ENCODE peak calls at places on chromosomes 4 and X, in nine cellular contexts. F is fibroblast of pulmonary artery, U is HepG2, Z is AG04449, C is AG04450, I is tibial nerve, L is SJSA1, H is OCI-LY7, B is astrocyte of the spinal cord. P is an unnamed sample.

GRCh38 chr4:11545651-11546050 is 117.0 kb upstream of the HS3ST1 start:
- DNase-seq in F (no peak), U (no peak), Z (no peak), C (no peak), I (no peak), L (no peak), H (no peak), B (no peak), P (no peak)

GRCh38 chr4:29311231-29311630 is 1408.9 kb upstream of the PCDH7 start:
- DNase-seq in F (peak; percentile 59), U (no peak), Z (no peak), C (no peak), I (no peak), L (no peak), H (no peak), B (peak; percentile 57), P (no peak)

GRCh38 chrX:75303795-75304194 is 29.9 kb downstream of the UPRT start:
- DNase-seq in F (peak; percentile 80), U (no peak), Z (peak; percentile 64), C (peak; percentile 1), I (no peak), L (peak; percentile 18), H (no peak), B (peak; percentile 86), P (no peak)

GRCh38 chr4:1578968-1579833 is 104.9 kb downstream of the FAM53A start:
- DNase-seq in F (peak; percentile 77), U (no peak), Z (no peak), C (no peak), I (peak; percentile 68), L (peak; percentile 12), H (peak; percentile 56), B (peak; percentile 33), P (peak; percentile 30)

GRCh38 chr4:10158355-10158942 is 41.9 kb upstream of the WDR1 start:
- DNase-seq in F (peak; percentile 63), U (peak; percentile 16), Z (no peak), C (peak; percentile 10), I (no peak), L (no peak), H (no peak), B (no peak), P (no peak)

GRCh38 chr4:8726344-8726851 is 133.8 kb downstream of the CPZ start:
- DNase-seq in F (no peak), U (no peak), Z (no peak), C (no peak), I (peak; percentile 6), L (no peak), H (no peak), B (no peak), P (no peak)

GRCh38 chr4:89660851-89661250 is 176.1 kb downstream of the SNCA start:
- DNase-seq in F (peak; percentile 17), U (no peak), Z (no peak), C (no peak), I (no peak), L (no peak), H (no peak), B (no peak), P (no peak)

GRCh38 chr4:152460488-152460887 is 75.4 kb downstream of the FBXW7 start:
- DNase-seq in F (peak; percentile 93), U (peak; percentile 25), Z (peak; percentile 24), C (peak; percentile 43), I (no peak), L (no peak), H (peak; percentile 29), B (peak; percentile 57), P (no peak)

GRCh38 chrX:116009871-116010710 is 160.5 kb upstream of the AGTR2 start:
- DNase-seq in F (no peak), U (peak; percentile 1), Z (no peak), C (no peak), I (no peak), L (no peak), H (no peak), B (no peak), P (no peak)

GRCh38 chrX:14630724-14631123 is 101.4 kb downstream of the GLRA2 start:
- DNase-seq in F (no peak), U (no peak), Z (no peak), C (no peak), I (no peak), L (no peak), H (no peak), B (no peak), P (no peak)

GRCh38 chrX:33128048-33128805 is 83.1 kb downstream of the DMD start:
- DNase-seq in F (no peak), U (no peak), Z (no peak), C (no peak), I (no peak), L (no peak), H (peak; percentile 83), B (no peak), P (no peak)

GRCh38 chrX:40912576-40912975 is 172.7 kb upstream of the USP9X start:
- DNase-seq in F (no peak), U (no peak), Z (no peak), C (no peak), I (no peak), L (no peak), H (no peak), B (no peak), P (no peak)

GRCh38 chr4:8919651-8920288 is 48.1 kb upstream of the HMX1 start:
- DNase-seq in F (no peak), U (no peak), Z (no peak), C (no peak), I (no peak), L (no peak), H (no peak), B (no peak), P (no peak)

GRCh38 chrX:136541294-136541693 is 9.3 kb downstream of the VGLL1 start:
- DNase-seq in F (no peak), U (no peak), Z (no peak), C (no peak), I (no peak), L (no peak), H (no peak), B (no peak), P (no peak)

GRCh38 chr4:1761130-1761688 is 31.9 kb upstream of the FGFR3 start:
- DNase-seq in F (no peak), U (no peak), Z (no peak), C (no peak), I (no peak), L (no peak), H (no peak), B (no peak), P (no peak)

GRCh38 chrX:111779582-111779981 is 96.4 kb upstream of the TRPC5OS start:
- DNase-seq in F (no peak), U (no peak), Z (no peak), C (no peak), I (no peak), L (no peak), H (no peak), B (no peak), P (no peak)

GRCh38 chrX:111784667-111785066 is 91.3 kb upstream of the TRPC5OS start:
- DNase-seq in F (no peak), U (no peak), Z (no peak), C (no peak), I (no peak), L (no peak), H (no peak), B (no peak), P (no peak)
- H3K4me3 ChIP-seq in F (no peak overlapping the region), U (no peak overlapping the region), Z (no peak overlapping the region), C (no peak overlapping the region), I (no peak overlapping the region), L (no peak overlapping the region), H (no peak overlapping the region), B (no peak overlapping the region), P (no peak overlapping the region)

DNA sequence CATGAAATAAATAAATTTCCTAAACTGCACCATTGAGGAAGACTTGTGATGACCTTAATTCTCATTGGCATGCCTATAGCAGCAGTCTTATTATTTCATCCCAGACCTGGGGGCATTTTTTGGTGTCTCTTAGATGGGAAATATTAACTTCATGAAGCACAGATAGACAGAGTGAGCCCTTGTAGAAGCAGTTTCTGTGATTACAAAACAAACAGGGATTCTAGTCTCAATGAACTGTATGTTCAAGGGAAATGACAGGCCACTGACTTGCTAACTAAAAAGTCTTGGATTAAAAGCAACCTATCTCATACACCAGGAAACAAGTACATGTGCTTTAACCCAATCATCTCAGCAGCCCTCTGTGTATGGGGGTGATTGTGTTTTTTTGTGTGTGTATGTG is 32.0 kb upstream of the HPGD start:
- DNase-seq in F (no peak), U (no peak), Z (no peak), C (no peak), I (no peak), L (no peak), H (no peak), B (no peak), P (no peak)
- H3K4me3 ChIP-seq in F (no peak overlapping the region), U (no peak overlapping the region), Z (no peak overlapping the region), C (no peak overlapping the region), I (no peak overlapping the region), L (no peak overlapping the region), H (no peak overlapping the region), B (no peak overlapping the region), P (no peak overlapping the region)

GRCh38 chrX:16472345-16472744 is 177.6 kb upstream of the S100G start:
- DNase-seq in F (no peak), U (no peak), Z (no peak), C (no peak), I (no peak), L (no peak), H (no peak), B (no peak), P (no peak)

GRCh38 chrX:16476692-16477091 is 173.3 kb upstream of the S100G start:
- DNase-seq in F (no peak), U (peak; percentile 7), Z (no peak), C (no peak), I (no peak), L (no peak), H (no peak), B (no peak), P (no peak)

GRCh38 chrX:16469870-16470269 is 180.1 kb upstream of the S100G start:
- DNase-seq in F (no peak), U (no peak), Z (no peak), C (no peak), I (no peak), L (no peak), H (no peak), B (no peak), P (no peak)

GRCh38 chrX:16476009-16476408 is 173.9 kb upstream of the S100G start:
- DNase-seq in F (no peak), U (no peak), Z (no peak), C (no peak), I (no peak), L (no peak), H (no peak), B (no peak), P (no peak)

DNA sequence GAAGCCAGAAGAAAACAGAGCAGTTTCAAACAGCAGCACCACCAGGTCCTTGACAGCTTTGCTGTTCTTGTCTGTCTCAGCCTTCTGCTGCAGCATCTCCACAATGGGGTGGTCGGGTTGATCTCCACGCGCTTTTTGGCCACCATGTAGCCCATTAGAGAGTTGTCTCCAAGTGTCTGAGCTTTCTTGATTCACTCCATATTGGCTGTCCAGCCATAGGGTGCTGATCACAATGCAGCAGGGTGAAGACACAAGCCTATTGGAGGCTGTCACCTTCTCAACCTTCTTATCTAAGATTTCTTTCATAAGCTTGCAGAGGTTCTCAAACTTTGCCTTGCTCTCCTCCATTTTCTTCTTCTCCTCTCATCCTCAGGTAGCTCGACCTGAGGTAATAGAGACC is 175.4 kb upstream of the S100G start:
- DNase-seq in F (no peak), U (no peak), Z (no peak), C (no peak), I (no peak), L (no peak), H (no peak), B (no peak), P (no peak)
- H3K4me3 ChIP-seq in F (no peak overlapping the region), U (no peak overlapping the region), Z (no peak overlapping the region), C (no peak overlapping the region), I (no peak overlapping the region), L (no peak overlapping the region), H (no peak overlapping the region), B (no peak overlapping the region), P (no peak overlapping the region)

GRCh38 chr4:84493092-84493850 is 5.8 kb downstream of the NKX6-1 start:
- DNase-seq in F (peak; percentile 26), U (no peak), Z (no peak), C (no peak), I (no peak), L (no peak), H (no peak), B (peak; percentile 37), P (no peak)
- H3K4me3 ChIP-seq in F (no peak overlapping the region), U (peak overlapping the region; percentile 46), Z (no peak overlapping the region), C (peak overlapping the region; percentile 7), I (no peak overlapping the region), L (no peak overlapping the region), H (no peak overlapping the region), B (no peak overlapping the region), P (no peak overlapping the region)

P was measured in Jurkat, Clone E6-1.